ENCODE peak calls at places on chromosomes 5 and 9, in nine cellular contexts. Q is A549, T is stomach, U is vagina, P is heart left ventricle, I is sigmoid colon, N is thyroid gland, B is Peyer's patch, D is uterus. V is an unnamed sample.

GRCh38 chr5:93899026-93899600 is 157.7 kb upstream of the POU5F2 start:
- DNase-seq in Q (peak), D (no peak), U (no peak), B (no peak), N (no peak), P (no peak), I (no peak), T (no peak), V (no peak)

GRCh38 chr5:150069619-150070276 is 16.6 kb downstream of the CSF1R start:
- DNase-seq in N (no peak), T (no peak), B (no peak), Q (no peak), P (no peak), I (no peak), U (no peak), D (no peak), V (no peak)

GRCh38 chr9:128245293-128246151 is 30.3 kb downstream of the GOLGA2 start:
- DNase-seq in P (peak), T (no peak), D (peak), B (no peak), N (no peak), I (peak), Q (no peak), U (no peak), V (no peak)

GRCh38 chr9:98635374-98635773 is 73.4 kb downstream of the GABBR2 start:
- DNase-seq in I (no peak), U (no peak), N (no peak), P (no peak), Q (no peak), D (no peak), B (no peak), T (no peak), V (no peak)

GRCh38 chr9:37034320-37034937 is 361 bp upstream of the PAX5 start:
- DNase-seq in N (no peak), D (no peak), U (no peak), P (no peak), T (no peak), I (no peak), B (peak), Q (no peak), V (peak)

GRCh38 chr5:154967419-154968024 is 26.6 kb downstream of the MRPL22 start:
- DNase-seq in Q (peak), B (no peak), P (no peak), N (no peak), U (no peak), I (no peak), T (no peak), D (no peak), V (no peak)

GRCh38 chr9:21970800-21971620 is 23.2 kb downstream of the CDKN2A start:
- DNase-seq in B (no peak), P (no peak), T (no peak), I (no peak), Q (no peak), U (no peak), N (no peak), D (no peak), V (no peak)

GRCh38 chr5:137737349-137738256 is 1.7 kb upstream of the KLHL3 start:
- DNase-seq in P (no peak), D (peak), I (no peak), N (no peak), Q (no peak), B (no peak), U (no peak), T (peak), V (no peak)

GRCh38 chr5:132473019-132473531 is 17.5 kb downstream of the IRF1 start:
- DNase-seq in Q (no peak), D (no peak), B (peak), U (no peak), P (peak), T (peak), N (no peak), I (peak), V (no peak)

GRCh38 chr5:91119265-91119664 is 263.9 kb downstream of the ARRDC3 start:
- DNase-seq in N (no peak), B (no peak), I (no peak), T (no peak), U (no peak), D (no peak), P (no peak), Q (no peak), V (no peak)

GRCh38 chr5:135384898-135385297 is 14.1 kb downstream of the MACROH2A1 start:
- DNase-seq in P (no peak), U (no peak), B (no peak), Q (no peak), I (no peak), T (no peak), D (no peak), N (no peak), V (no peak)

GRCh38 chr9:35665471-35665818 is 450 bp upstream of the ARHGEF39 start:
- DNase-seq in T (no peak), I (no peak), B (no peak), N (no peak), Q (no peak), D (peak), U (no peak), P (no peak), V (no peak)

GRCh38 chr5:107578051-107578635 is 92.6 kb downstream of the EFNA5 start:
- DNase-seq in N (no peak), B (no peak), D (no peak), P (no peak), T (no peak), I (no peak), Q (no peak), U (no peak), V (no peak)

GRCh38 chr9:115015018-115015635 is 84.7 kb upstream of the TNFSF8 start:
- DNase-seq in D (no peak), B (no peak), U (no peak), I (no peak), T (peak), N (peak), Q (peak), P (no peak), V (peak)

GRCh38 chr5:122715095-122715494 is 59.8 kb upstream of the SNX2 start:
- DNase-seq in D (no peak), Q (peak), I (no peak), B (no peak), P (no peak), U (no peak), T (no peak), N (no peak), V (no peak)

GRCh38 chr9:37925786-37926736 is 22.1 kb upstream of the SLC25A51 start:
- DNase-seq in U (no peak), Q (no peak), N (no peak), I (no peak), T (no peak), P (peak), B (no peak), D (no peak), V (no peak)

GRCh38 chr5:176792584-176793342 is 17.6 kb upstream of the UNC5A start:
- DNase-seq in B (no peak), P (no peak), I (no peak), D (no peak), U (no peak), T (no peak), Q (no peak), N (no peak), V (no peak)

GRCh38 chr5:151628112-151628823 is 37.1 kb upstream of the FAT2 start:
- DNase-seq in Q (no peak), U (no peak), T (no peak), I (no peak), B (no peak), D (no peak), N (peak), P (no peak), V (no peak)

GRCh38 chr9:76654051-76654461 is 110.2 kb upstream of the PCA3 start:
- DNase-seq in P (no peak), N (no peak), D (no peak), U (no peak), T (no peak), I (no peak), Q (no peak), B (no peak), V (no peak)

GRCh38 chr5:146751054-146751453 is 127.5 kb downstream of the PPP2R2B start:
- DNase-seq in T (no peak), D (no peak), I (no peak), U (no peak), Q (peak), P (no peak), N (no peak), B (no peak), V (no peak)

GRCh38 chr9:128310461-128310860 is 11.8 kb downstream of the TRUB2 start:
- DNase-seq in T (peak), N (no peak), U (no peak), D (no peak), B (no peak), P (no peak), I (no peak), Q (no peak), V (peak)

GRCh38 chr9:93071464-93071863 is 13.0 kb downstream of the SUSD3 start:
- DNase-seq in N (no peak), P (no peak), B (no peak), I (no peak), Q (peak), D (peak), T (no peak), U (no peak), V (peak)

GRCh38 chr5:159133041-159133741 is 33.5 kb upstream of the EBF1 start:
- DNase-seq in U (no peak), P (no peak), I (no peak), Q (peak), D (peak), T (no peak), N (no peak), B (no peak), V (peak)

GRCh38 chr9:109098221-109098959 is 21.4 kb downstream of the TMEM245 start:
- DNase-seq in B (no peak), T (no peak), I (no peak), Q (peak), N (peak), U (no peak), P (no peak), D (peak), V (peak)

GRCh38 chr9:129598089-129598596 is 22.8 kb downstream of the C9orf50 start:
- DNase-seq in I (no peak), P (no peak), N (no peak), B (no peak), T (no peak), U (no peak), Q (no peak), D (no peak), V (no peak)

GRCh38 chr9:129597355-129598088 is 23.4 kb downstream of the C9orf50 start:
- DNase-seq in I (peak), P (peak), B (no peak), D (peak), Q (peak), U (no peak), T (peak), N (peak), V (peak)

GRCh38 chr9:129595903-129596540 is 24.9 kb downstream of the C9orf50 start:
- DNase-seq in I (no peak), U (no peak), Q (no peak), D (no peak), N (no peak), B (no peak), T (no peak), P (no peak), V (no peak)

GRCh38 chr9:129595323-129595741 is 25.6 kb downstream of the C9orf50 start:
- DNase-seq in N (no peak), B (no peak), P (no peak), D (no peak), U (no peak), T (no peak), I (no peak), Q (no peak), V (no peak)

DNA sequence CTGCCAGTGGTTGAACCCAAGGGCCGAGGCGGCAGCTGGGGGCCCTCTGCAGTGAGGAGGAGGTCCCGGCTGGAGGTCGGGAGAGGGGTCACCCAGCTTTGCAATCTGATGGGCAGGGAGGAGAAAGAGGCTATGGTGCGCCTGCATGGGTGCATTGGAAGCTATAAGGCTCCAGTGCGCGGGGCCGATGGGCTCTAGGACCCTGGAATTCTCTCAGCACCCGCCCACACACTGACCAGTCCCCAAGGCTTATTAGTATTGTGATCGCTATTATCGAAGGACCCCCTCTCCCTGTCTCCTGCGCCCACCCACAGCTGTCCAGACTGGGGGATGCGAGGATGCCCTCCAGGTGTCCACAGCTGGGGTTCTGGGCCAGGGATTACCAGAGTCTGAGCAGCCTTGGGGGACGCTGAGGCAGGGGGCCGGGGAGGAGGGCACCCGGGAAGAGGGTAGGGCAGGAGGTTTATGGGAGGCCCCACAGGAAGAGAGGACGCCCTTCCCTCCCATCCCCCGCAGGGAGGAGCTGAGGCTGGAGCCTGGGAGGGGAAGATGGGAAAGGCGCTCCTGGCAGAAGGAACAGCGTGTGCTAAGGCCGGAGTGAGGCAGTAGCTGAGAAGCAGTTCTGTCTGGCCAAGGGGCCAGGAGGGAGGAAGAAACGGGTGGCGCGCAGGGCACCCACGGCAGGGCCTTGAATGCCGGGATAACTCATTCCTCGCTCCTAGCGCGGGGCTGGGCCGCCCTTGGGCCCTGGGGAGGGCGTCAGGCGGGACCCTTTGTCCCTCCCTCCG is 24.2 kb downstream of the C9orf50 start:
- DNase-seq in D (peak), N (no peak), P (peak), T (peak), B (no peak), I (peak), U (no peak), Q (peak), V (peak)
- TF ChIP-seq POLR2A in D (peak), N (no peak), P (peak), T (no peak), B (no peak), I (peak), U (peak), Q (peak), V (no peak)

DNA sequence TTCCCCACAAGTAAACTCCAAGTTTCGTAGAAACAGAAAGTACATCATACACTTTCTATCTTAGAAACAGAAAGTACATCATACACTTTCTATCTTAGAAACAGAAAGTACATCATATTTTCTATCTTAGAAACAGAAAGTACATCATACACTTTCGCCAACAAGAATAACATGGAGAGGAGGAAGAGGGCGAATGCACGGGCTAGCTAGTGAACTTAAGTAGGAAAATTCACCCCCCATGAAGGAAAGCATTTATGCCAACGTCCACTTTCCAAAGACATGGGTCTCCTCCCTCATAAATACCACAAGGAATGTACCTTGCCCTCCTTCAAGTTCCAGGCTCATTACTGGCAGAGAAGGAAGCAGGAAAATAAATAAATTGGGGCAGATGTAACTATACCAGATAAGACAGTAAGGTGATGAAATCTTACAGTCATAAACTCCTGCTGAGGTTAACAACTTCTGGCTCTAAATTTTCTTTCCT is 64.7 kb downstream of the FRMD3 start:
- DNase-seq in T (no peak), P (no peak), B (no peak), I (no peak), Q (peak), U (no peak), D (no peak), N (no peak), V (no peak)
- H3K4me3 ChIP-seq in T (no peak), P (no peak), B (no peak), I (no peak), Q (peak), U (no peak), D (no peak), N (no peak), V (no peak)

DNA sequence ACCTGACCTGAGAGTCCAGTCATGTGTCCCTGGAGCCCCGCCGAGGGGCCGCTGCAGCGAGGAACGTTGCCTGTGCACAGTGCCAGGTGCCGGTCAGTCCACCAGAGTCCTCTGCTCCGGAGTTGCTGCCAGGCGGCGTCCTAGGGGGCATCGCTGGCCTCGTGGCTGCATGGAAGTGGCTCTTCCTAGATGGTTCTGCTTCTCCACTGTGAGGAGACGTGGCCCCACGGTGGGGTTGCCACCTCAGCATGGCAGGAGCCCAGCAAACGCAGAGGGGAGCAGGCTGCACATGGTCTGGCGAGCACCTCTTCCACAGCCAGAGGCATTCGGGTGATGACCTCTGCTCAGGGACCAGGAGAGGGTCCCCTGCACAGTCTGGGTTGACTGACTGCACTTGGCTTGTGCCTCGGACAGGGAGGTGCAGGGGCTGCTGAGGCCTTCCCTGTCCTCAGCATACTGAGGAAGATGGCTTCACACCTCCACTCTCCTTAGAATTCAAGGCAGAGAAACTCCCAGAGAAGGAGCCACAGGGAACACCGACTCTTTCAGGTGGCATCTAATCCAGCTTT is 25.9 kb upstream of the POMT1 start:
- DNase-seq in U (no peak), D (no peak), B (no peak), T (no peak), P (peak), I (peak), Q (no peak), N (no peak), V (no peak)
- H3K27ac ChIP-seq in U (no peak), D (no peak), B (no peak), T (no peak), P (peak), I (no peak), Q (no peak), N (no peak), V (no peak)

GRCh38 chr5:472656-473343 is 29.8 kb downstream of the EXOC3 start:
- DNase-seq in D (peak), B (peak), T (peak), I (peak), P (peak), N (peak), Q (peak), U (no peak), V (peak)
- TF ChIP-seq POLR2A in D (peak), B (peak), T (no peak), I (no peak), P (peak), N (no peak), Q (peak), U (peak), V (no peak)

DNA sequence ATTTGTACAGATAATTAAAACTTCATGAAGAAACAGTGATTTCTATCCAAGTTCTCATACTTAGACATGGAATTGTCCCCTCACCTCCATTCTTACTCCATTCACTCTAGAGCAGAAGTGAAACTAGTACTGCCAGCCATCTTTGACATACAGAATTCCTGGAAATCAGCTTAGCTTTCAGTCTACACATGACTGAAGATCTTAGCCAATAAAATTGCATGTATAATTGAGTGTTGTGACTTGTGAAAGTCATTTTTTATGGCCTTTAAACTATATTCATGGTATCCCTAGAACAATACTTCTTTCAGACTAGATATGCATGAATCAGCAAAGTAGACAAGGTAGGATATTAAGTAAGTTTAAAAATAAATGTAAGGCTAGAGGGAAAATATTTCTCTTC is 705.2 kb upstream of the ZNF608 start:
- DNase-seq in N (no peak), Q (no peak), I (no peak), D (no peak), B (no peak), P (no peak), U (no peak), T (no peak), V (no peak)
- H3K4me3 ChIP-seq in N (no peak), Q (no peak), I (no peak), D (no peak), B (no peak), P (no peak), U (no peak), T (no peak), V (no peak)

DNA sequence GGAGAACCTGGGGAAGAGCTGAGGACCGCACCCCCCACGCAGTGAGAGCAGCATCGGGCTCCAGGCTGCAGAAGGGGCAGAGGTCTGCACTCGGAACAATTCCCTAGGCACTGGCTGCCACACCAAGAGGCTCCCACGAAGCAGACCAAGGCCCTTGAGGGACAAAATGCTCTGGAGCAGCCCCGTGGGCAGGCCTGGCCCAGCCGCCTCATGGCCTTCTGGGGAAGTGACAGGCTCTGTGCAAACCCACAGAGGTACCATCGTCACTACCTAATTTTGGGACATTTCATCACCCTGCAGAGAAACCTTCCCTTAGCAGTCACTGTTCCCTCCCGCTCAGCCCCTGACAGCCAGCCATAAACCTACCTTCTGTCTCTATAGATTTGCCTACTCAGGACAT is 15.9 kb downstream of the FBXW5 start:
- DNase-seq in B (no peak), Q (no peak), T (no peak), U (no peak), P (peak), N (no peak), I (no peak), D (no peak), V (no peak)
- H3K27ac ChIP-seq in B (no peak), Q (peak), T (no peak), U (peak), P (peak), N (no peak), I (no peak), D (no peak), V (no peak)

V was measured in testis.